ENCODE peak calls at places on chromosomes 16 and 17, in ten cellular contexts. One of them, this sample, is unnamed.

GRCh38 chr17:82059272-82060000 is 6.2 kb downstream of the DUS1L start:
- DNase-seq in neuronal stem cell: no peak
- DNase-seq in AG10803: no peak
- DNase-seq in NCI-H2107: no peak
- DNase-seq in fibroblast of mammary gland: no peak
- DNase-seq in WTC11: no peak
- DNase-seq in sciatic nerve: no peak
- DNase-seq in CD8-positive, alpha-beta T cell: no peak
- DNase-seq in DMS53: no peak
- DNase-seq in DMS153: no peak
- DNase-seq in this sample: no peak

GRCh38 chr16:2243781-2244180 is 7.5 kb downstream of the DNASE1L2 start:
- DNase-seq in WTC11: no peak
- DNase-seq in CD8-positive, alpha-beta T cell: no peak
- DNase-seq in neuronal stem cell: no peak
- DNase-seq in DMS53: no peak
- DNase-seq in DMS153: no peak
- DNase-seq in AG10803: no peak
- DNase-seq in sciatic nerve: no peak
- DNase-seq in NCI-H2107: no peak
- DNase-seq in fibroblast of mammary gland: no peak
- DNase-seq in this sample: peak

GRCh38 chr16:782263-782662 is 5.9 kb downstream of the RPUSD1 start:
- DNase-seq in DMS53: no peak
- DNase-seq in AG10803: no peak
- DNase-seq in WTC11: no peak
- DNase-seq in DMS153: no peak
- DNase-seq in NCI-H2107: no peak
- DNase-seq in fibroblast of mammary gland: no peak
- DNase-seq in CD8-positive, alpha-beta T cell: no peak
- DNase-seq in neuronal stem cell: no peak
- DNase-seq in sciatic nerve: no peak
- DNase-seq in this sample: no peak

GRCh38 chr17:49110504-49110903 is 22.1 kb upstream of the B4GALNT2 start:
- DNase-seq in NCI-H2107: no peak
- DNase-seq in CD8-positive, alpha-beta T cell: no peak
- DNase-seq in sciatic nerve: no peak
- DNase-seq in DMS153: no peak
- DNase-seq in AG10803: no peak
- DNase-seq in neuronal stem cell: no peak
- DNase-seq in fibroblast of mammary gland: no peak
- DNase-seq in DMS53: no peak
- DNase-seq in WTC11: no peak
- DNase-seq in this sample: no peak

GRCh38 chr16:70703041-70703834 is 17.4 kb upstream of the MTSS2 start:
- DNase-seq in DMS153: peak
- DNase-seq in AG10803: peak
- DNase-seq in fibroblast of mammary gland: peak
- DNase-seq in DMS53: peak
- DNase-seq in neuronal stem cell: no peak
- DNase-seq in WTC11: peak
- DNase-seq in sciatic nerve: no peak
- DNase-seq in CD8-positive, alpha-beta T cell: no peak
- DNase-seq in NCI-H2107: no peak
- DNase-seq in this sample: no peak

GRCh38 chr17:42405963-42406495 is 17.0 kb downstream of the CAVIN1 start:
- DNase-seq in sciatic nerve: peak
- DNase-seq in CD8-positive, alpha-beta T cell: peak
- DNase-seq in WTC11: peak
- DNase-seq in neuronal stem cell: no peak
- DNase-seq in NCI-H2107: no peak
- DNase-seq in DMS53: peak
- DNase-seq in fibroblast of mammary gland: peak
- DNase-seq in AG10803: peak
- DNase-seq in DMS153: peak
- DNase-seq in this sample: peak

GRCh38 chr17:46894476-46895151 is 28.3 kb upstream of the GOSR2 start:
- DNase-seq in neuronal stem cell: no peak
- DNase-seq in CD8-positive, alpha-beta T cell: no peak
- DNase-seq in WTC11: peak
- DNase-seq in DMS153: no peak
- DNase-seq in sciatic nerve: no peak
- DNase-seq in NCI-H2107: no peak
- DNase-seq in fibroblast of mammary gland: no peak
- DNase-seq in AG10803: no peak
- DNase-seq in DMS53: no peak
- DNase-seq in this sample: no peak

GRCh38 chr17:80964859-80965580 is 26.6 kb upstream of the CHMP6 start:
- DNase-seq in WTC11: no peak
- DNase-seq in DMS153: no peak
- DNase-seq in CD8-positive, alpha-beta T cell: no peak
- DNase-seq in DMS53: no peak
- DNase-seq in fibroblast of mammary gland: no peak
- DNase-seq in sciatic nerve: no peak
- DNase-seq in NCI-H2107: no peak
- DNase-seq in neuronal stem cell: no peak
- DNase-seq in AG10803: no peak
- DNase-seq in this sample: no peak

GRCh38 chr17:37848690-37849616 is 75.3 kb upstream of the TBC1D3K start:
- DNase-seq in AG10803: peak
- DNase-seq in fibroblast of mammary gland: peak
- DNase-seq in sciatic nerve: no peak
- DNase-seq in DMS53: peak
- DNase-seq in CD8-positive, alpha-beta T cell: no peak
- DNase-seq in neuronal stem cell: no peak
- DNase-seq in DMS153: peak
- DNase-seq in WTC11: no peak
- DNase-seq in NCI-H2107: no peak
- DNase-seq in this sample: no peak

GRCh38 chr16:12150600-12150999 is 174.1 kb downstream of the SNX29 start:
- DNase-seq in WTC11: no peak
- DNase-seq in NCI-H2107: no peak
- DNase-seq in CD8-positive, alpha-beta T cell: no peak
- DNase-seq in DMS153: no peak
- DNase-seq in neuronal stem cell: no peak
- DNase-seq in sciatic nerve: no peak
- DNase-seq in AG10803: no peak
- DNase-seq in DMS53: no peak
- DNase-seq in fibroblast of mammary gland: no peak
- DNase-seq in this sample: no peak

GRCh38 chr16:71817690-71818089 is 9.1 kb upstream of the AP1G1 start:
- DNase-seq in fibroblast of mammary gland: no peak
- DNase-seq in WTC11: no peak
- DNase-seq in CD8-positive, alpha-beta T cell: no peak
- DNase-seq in neuronal stem cell: no peak
- DNase-seq in NCI-H2107: no peak
- DNase-seq in DMS153: no peak
- DNase-seq in DMS53: no peak
- DNase-seq in sciatic nerve: no peak
- DNase-seq in AG10803: no peak
- DNase-seq in this sample: no peak

GRCh38 chr17:77772461-77772897 is 186.0 kb upstream of the TNRC6C start:
- DNase-seq in fibroblast of mammary gland: peak
- DNase-seq in NCI-H2107: no peak
- DNase-seq in AG10803: peak
- DNase-seq in sciatic nerve: peak
- DNase-seq in neuronal stem cell: peak
- DNase-seq in DMS53: peak
- DNase-seq in DMS153: no peak
- DNase-seq in CD8-positive, alpha-beta T cell: peak
- DNase-seq in WTC11: peak
- DNase-seq in this sample: peak

GRCh38 chr17:27473748-27474609 is 17.7 kb downstream of the KSR1 start:
- DNase-seq in NCI-H2107: no peak
- DNase-seq in sciatic nerve: no peak
- DNase-seq in fibroblast of mammary gland: no peak
- DNase-seq in DMS53: peak
- DNase-seq in CD8-positive, alpha-beta T cell: peak
- DNase-seq in AG10803: no peak
- DNase-seq in neuronal stem cell: no peak
- DNase-seq in DMS153: peak
- DNase-seq in WTC11: no peak
- DNase-seq in this sample: no peak

GRCh38 chr17:59418732-59419166 is 87.3 kb downstream of the YPEL2 start:
- DNase-seq in NCI-H2107: no peak
- DNase-seq in sciatic nerve: no peak
- DNase-seq in neuronal stem cell: no peak
- DNase-seq in DMS153: no peak
- DNase-seq in DMS53: no peak
- DNase-seq in fibroblast of mammary gland: no peak
- DNase-seq in AG10803: peak
- DNase-seq in CD8-positive, alpha-beta T cell: no peak
- DNase-seq in WTC11: no peak
- DNase-seq in this sample: no peak

GRCh38 chr17:56835259-56835575 is 1.3 kb downstream of the DGKE start:
- DNase-seq in DMS53: peak
- DNase-seq in CD8-positive, alpha-beta T cell: no peak
- DNase-seq in sciatic nerve: no peak
- DNase-seq in AG10803: no peak
- DNase-seq in WTC11: no peak
- DNase-seq in NCI-H2107: no peak
- DNase-seq in neuronal stem cell: no peak
- DNase-seq in fibroblast of mammary gland: no peak
- DNase-seq in DMS153: no peak
- DNase-seq in this sample: no peak

GRCh38 chr17:8468109-8468508 is 32.4 kb downstream of the NDEL1 start:
- DNase-seq in neuronal stem cell: no peak
- DNase-seq in DMS53: no peak
- DNase-seq in CD8-positive, alpha-beta T cell: no peak
- DNase-seq in fibroblast of mammary gland: no peak
- DNase-seq in sciatic nerve: peak
- DNase-seq in WTC11: no peak
- DNase-seq in AG10803: no peak
- DNase-seq in NCI-H2107: no peak
- DNase-seq in DMS153: no peak
- DNase-seq in this sample: no peak

GRCh38 chr17:2796164-2797140 is at the start of gene RAP1GAP2:
- DNase-seq in neuronal stem cell: no peak
- DNase-seq in DMS153: no peak
- DNase-seq in CD8-positive, alpha-beta T cell: peak
- DNase-seq in NCI-H2107: no peak
- DNase-seq in sciatic nerve: no peak
- DNase-seq in WTC11: no peak
- DNase-seq in DMS53: no peak
- DNase-seq in fibroblast of mammary gland: no peak
- DNase-seq in AG10803: no peak
- DNase-seq in this sample: no peak

GRCh38 chr17:67365762-67366192 is 600 bp downstream of the PSMD12 start:
- DNase-seq in NCI-H2107: no peak
- DNase-seq in CD8-positive, alpha-beta T cell: no peak
- DNase-seq in DMS53: peak
- DNase-seq in neuronal stem cell: no peak
- DNase-seq in DMS153: no peak
- DNase-seq in WTC11: no peak
- DNase-seq in fibroblast of mammary gland: peak
- DNase-seq in AG10803: peak
- DNase-seq in sciatic nerve: no peak
- DNase-seq in this sample: no peak

GRCh38 chr17:45748911-45749310 is 35.2 kb upstream of the CRHR1 start:
- DNase-seq in neuronal stem cell: no peak
- DNase-seq in NCI-H2107: no peak
- DNase-seq in fibroblast of mammary gland: no peak
- DNase-seq in sciatic nerve: no peak
- DNase-seq in DMS153: no peak
- DNase-seq in WTC11: no peak
- DNase-seq in CD8-positive, alpha-beta T cell: no peak
- DNase-seq in AG10803: no peak
- DNase-seq in DMS53: no peak
- DNase-seq in this sample: no peak

GRCh38 chr16:70430667-70431536 is 8.0 kb downstream of the ST3GAL2 start:
- DNase-seq in CD8-positive, alpha-beta T cell: peak
- DNase-seq in DMS153: no peak
- DNase-seq in NCI-H2107: no peak
- DNase-seq in AG10803: no peak
- DNase-seq in DMS53: no peak
- DNase-seq in WTC11: no peak
- DNase-seq in sciatic nerve: no peak
- DNase-seq in fibroblast of mammary gland: peak
- DNase-seq in neuronal stem cell: no peak
- DNase-seq in this sample: no peak

This sample was measured in 8988T.